ENCODE peak calls at places on chromosomes 3 and 15, in five cellular contexts. V is psoas muscle; Z is naive thymus-derived CD8-positive, alpha-beta T cell; U is activated CD8-positive, alpha-beta memory T cell treated with anti-CD3 and anti-CD28 coated beads for 24 hours; A is GM03348. G is an unnamed sample.

GRCh38 chr3:33131328-33132018 is 17.7 kb downstream of the CRTAP start:
- DNase-seq in A (peak; percentile 82), V (no peak), Z (peak; percentile 33), U (no peak), G (peak; percentile 29)

GRCh38 chr15:76200641-76201105 is 110.6 kb downstream of the ETFA start:
- DNase-seq in Z (no peak), U (no peak), V (no peak), A (no peak), G (no peak)

GRCh38 chr3:44021646-44022594 is 219.8 kb upstream of the TOPAZ1 start:
- DNase-seq in Z (no peak), A (peak; percentile 42), V (no peak), U (no peak), G (no peak)

GRCh38 chr3:70647823-70648222 is 335.4 kb upstream of the MDFIC2 start:
- DNase-seq in Z (no peak), U (no peak), A (no peak), V (no peak), G (no peak)

GRCh38 chr3:196763179-196763578 is 23.5 kb downstream of the PAK2 start:
- DNase-seq in U (no peak), A (no peak), Z (no peak), V (no peak), G (no peak)

GRCh38 chr3:17412950-17413530 is 329.4 kb downstream of the TBC1D5 start:
- DNase-seq in Z (peak; percentile 44), U (no peak), A (peak; percentile 49), V (no peak), G (no peak)

GRCh38 chr3:7371693-7372572 is 511.0 kb downstream of the GRM7 start:
- DNase-seq in Z (no peak), U (no peak), V (no peak), A (no peak), G (no peak)

GRCh38 chr3:115402651-115403050 is 220.7 kb upstream of the GAP43 start:
- DNase-seq in Z (no peak), U (no peak), V (no peak), A (no peak), G (no peak)

GRCh38 chr3:177287231-177287630 is 89.9 kb upstream of the TBL1XR1 start:
- DNase-seq in U (peak; percentile 48), Z (no peak), V (no peak), A (no peak), G (no peak)

GRCh38 chr15:77327168-77327567 is 92.7 kb downstream of the PEAK1 start:
- DNase-seq in V (no peak), U (no peak), A (no peak), Z (no peak), G (no peak)

GRCh38 chr15:62904041-62904440 is 138.5 kb upstream of the TPM1 start:
- DNase-seq in U (no peak), Z (no peak), A (no peak), V (no peak), G (no peak)

GRCh38 chr3:97817965-97818364 is 3.8 kb upstream of the CRYBG3 start:
- DNase-seq in U (no peak), Z (no peak), A (no peak), V (no peak), G (no peak)

GRCh38 chr3:43298761-43299160 is 12.4 kb downstream of the SNRK start:
- DNase-seq in A (no peak), U (no peak), Z (no peak), V (no peak), G (no peak)

GRCh38 chr15:101506491-101506890 is 17.0 kb upstream of the PCSK6 start:
- DNase-seq in Z (no peak), U (no peak), A (no peak), V (no peak), G (no peak)

GRCh38 chr3:12178091-12178820 is 19.5 kb upstream of the TIMP4 start:
- DNase-seq in U (no peak), V (peak; percentile 52), Z (no peak), A (peak; percentile 37), G (no peak)

GRCh38 chr15:101500865-101501551 is 11.5 kb upstream of the PCSK6 start:
- DNase-seq in Z (no peak), A (no peak), V (no peak), U (peak; percentile 56), G (peak; percentile 45)

GRCh38 chr15:83694030-83694429 is 40.1 kb downstream of the ADAMTSL3 start:
- DNase-seq in V (no peak), A (no peak), U (no peak), Z (no peak), G (no peak)

GRCh38 chr3:140216249-140216648 is 281.3 kb downstream of the CLSTN2 start:
- DNase-seq in V (no peak), U (no peak), Z (no peak), A (peak; percentile 23), G (no peak)

GRCh38 chr3:87855626-87856025 is 203.2 kb downstream of the CGGBP1 start:
- DNase-seq in U (no peak), A (peak; percentile 56), V (no peak), Z (no peak), G (no peak)

GRCh38 chr3:52845157-52845556 is 10.3 kb upstream of the MUSTN1 start:
- DNase-seq in V (peak; percentile 65), U (no peak), Z (no peak), A (peak; percentile 56), G (no peak)

GRCh38 chr3:184937611-184938010 is 125.6 kb downstream of the VPS8 start:
- DNase-seq in V (no peak), A (no peak), Z (no peak), U (no peak), G (no peak)

GRCh38 chr3:58074997-58075396 is 66.8 kb downstream of the FLNB start:
- DNase-seq in U (peak; percentile 61), V (no peak), Z (peak; percentile 71), A (no peak), G (no peak)